ENCODE peak calls at places on chromosome 11, in nine cellular contexts. C, F, A, P, I, O, G, K and Z are unnamed samples.
A peak's percentile ranks its signal among the peaks of the same experiment; 100 is the strongest.

GRCh38 chr11:17439316-17439782 is 37.3 kb downstream of the ABCC8 start:
- DNase-seq in C (no peak), I (no peak), P (peak; percentile 76), K (peak; percentile 35), F (no peak), A (no peak), G (no peak), O (no peak), Z (no peak)

GRCh38 chr11:61923166-61924015 is 6.0 kb upstream of the RAB3IL1 start:
- DNase-seq in A (peak; percentile 90), P (peak; percentile 94), G (peak; percentile 83), F (peak; percentile 75), K (peak; percentile 86), O (peak; percentile 33), C (peak; percentile 76), I (no peak), Z (peak; percentile 57)

GRCh38 chr11:267491-267994 is 10.7 kb upstream of the NLRP6 start:
- DNase-seq in I (peak; percentile 77), F (peak; percentile 74), P (no peak), G (no peak), C (no peak), A (no peak), O (no peak), K (peak; percentile 36), Z (no peak)

GRCh38 chr11:28420099-28420498 is 311.9 kb downstream of the METTL15 start:
- DNase-seq in F (no peak), P (no peak), K (no peak), C (no peak), G (no peak), I (no peak), A (no peak), O (no peak), Z (no peak)

GRCh38 chr11:67409261-67409666 is 5.4 kb downstream of the TBC1D10C start:
- DNase-seq in G (no peak), C (no peak), O (no peak), K (no peak), I (peak; percentile 93), P (no peak), A (no peak), F (no peak), Z (no peak)

GRCh38 chr11:62622476-62622875 is 690 bp upstream of the B3GAT3 start:
- DNase-seq in A (no peak), C (no peak), P (no peak), F (no peak), K (no peak), O (no peak), G (no peak), I (no peak), Z (no peak)

GRCh38 chr11:15035283-15035682 is 38.1 kb upstream of the CALCB start:
- DNase-seq in G (no peak), A (no peak), I (no peak), O (no peak), F (no peak), K (no peak), P (no peak), C (no peak), Z (no peak)

GRCh38 chr11:132115454-132115853 is 745.0 kb downstream of the NTM start:
- DNase-seq in F (no peak), A (peak; percentile 23), P (no peak), O (peak; percentile 82), K (no peak), C (no peak), I (no peak), G (no peak), Z (no peak)

GRCh38 chr11:96207459-96208449 is 135.2 kb downstream of the MAML2 start:
- DNase-seq in O (no peak), A (peak; percentile 81), G (no peak), C (peak; percentile 82), I (peak; percentile 31), K (no peak), P (peak; percentile 64), F (no peak), Z (no peak)

GRCh38 chr11:74269161-74269809 is 42.2 kb downstream of the P4HA3 start:
- DNase-seq in C (no peak), G (no peak), P (peak; percentile 23), A (peak; percentile 93), I (no peak), O (peak; percentile 46), F (no peak), K (no peak), Z (no peak)

GRCh38 chr11:86101493-86101892 is 32.6 kb upstream of the PICALM start:
- DNase-seq in G (no peak), C (no peak), I (no peak), F (no peak), O (peak; percentile 80), A (no peak), K (no peak), P (no peak), Z (no peak)

GRCh38 chr11:77580712-77581337 is 8.9 kb upstream of the AQP11 start:
- DNase-seq in O (no peak), K (no peak), G (no peak), F (no peak), P (no peak), C (peak; percentile 24), A (peak; percentile 23), I (no peak), Z (no peak)

GRCh38 chr11:30125461-30125860 is 105.4 kb upstream of the FSHB start:
- DNase-seq in K (no peak), O (no peak), I (no peak), C (no peak), G (no peak), F (no peak), P (no peak), A (no peak), Z (no peak)

GRCh38 chr11:100515087-100515486 is 172.0 kb upstream of the ARHGAP42 start:
- DNase-seq in P (no peak), G (no peak), A (peak; percentile 38), I (no peak), K (no peak), O (peak; percentile 30), F (no peak), C (peak; percentile 31), Z (no peak)

GRCh38 chr11:76250520-76251222 is 44.4 kb upstream of the WNT11 start:
- DNase-seq in P (no peak), A (no peak), C (no peak), G (no peak), F (no peak), I (no peak), K (no peak), O (no peak), Z (no peak)

GRCh38 chr11:15651033-15651432 is 536.3 kb downstream of the INSC start:
- DNase-seq in G (no peak), C (no peak), A (no peak), P (no peak), I (no peak), K (no peak), O (no peak), F (no peak), Z (no peak)

GRCh38 chr11:79196950-79197349 is 243.9 kb downstream of the TENM4 start:
- DNase-seq in F (no peak), A (no peak), K (no peak), C (no peak), P (no peak), G (no peak), O (no peak), I (no peak), Z (no peak)

GRCh38 chr11:77171885-77172665 is 44.0 kb downstream of the MYO7A start:
- DNase-seq in A (no peak), O (no peak), F (peak; percentile 81), I (no peak), P (peak; percentile 54), G (no peak), C (no peak), K (no peak), Z (no peak)

GRCh38 chr11:67345247-67345948 is 7.9 kb downstream of the POLD4 start:
- DNase-seq in F (no peak), O (no peak), K (peak; percentile 20), A (no peak), C (no peak), P (no peak), G (no peak), I (no peak), Z (no peak)

GRCh38 chr11:66006134-66006890 is 4.0 kb downstream of the BANF1 start:
- DNase-seq in I (no peak), G (no peak), K (no peak), A (no peak), F (no peak), O (no peak), P (no peak), C (no peak), Z (no peak)

DNA sequence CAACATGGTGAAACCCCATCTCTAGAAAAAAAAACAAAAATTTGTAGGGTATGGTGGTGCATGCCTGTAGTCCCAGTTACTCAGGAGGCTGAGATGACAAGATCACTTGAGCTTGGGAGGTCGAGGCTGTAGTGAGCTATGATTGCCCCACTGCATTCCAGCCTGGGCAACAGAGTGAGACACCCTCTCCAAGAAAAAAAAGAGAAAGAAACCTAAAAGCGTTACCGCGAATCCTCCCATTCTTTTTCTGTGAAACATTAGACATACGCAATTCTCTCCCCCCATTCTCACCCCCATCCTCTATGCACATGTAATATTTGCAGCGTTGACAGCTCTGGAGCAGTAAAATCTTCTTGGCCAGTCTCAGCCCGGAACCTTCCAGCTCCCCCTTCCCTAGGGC is 2.1 kb downstream of the LRP4 start:
- DNase-seq in O (no peak), F (no peak), K (no peak), I (no peak), A (no peak), C (no peak), P (no peak), G (no peak), Z (no peak)
- H3K4me3 ChIP-seq in O (peak overlapping the region; percentile 67), F (no peak overlapping the region), K (no peak overlapping the region), I (no peak overlapping the region), A (peak overlapping the region; percentile 72), C (peak overlapping the region; percentile 77), P (peak overlapping the region; percentile 88), G (peak overlapping the region; percentile 80), Z (peak overlapping the region; percentile 79)

DNA sequence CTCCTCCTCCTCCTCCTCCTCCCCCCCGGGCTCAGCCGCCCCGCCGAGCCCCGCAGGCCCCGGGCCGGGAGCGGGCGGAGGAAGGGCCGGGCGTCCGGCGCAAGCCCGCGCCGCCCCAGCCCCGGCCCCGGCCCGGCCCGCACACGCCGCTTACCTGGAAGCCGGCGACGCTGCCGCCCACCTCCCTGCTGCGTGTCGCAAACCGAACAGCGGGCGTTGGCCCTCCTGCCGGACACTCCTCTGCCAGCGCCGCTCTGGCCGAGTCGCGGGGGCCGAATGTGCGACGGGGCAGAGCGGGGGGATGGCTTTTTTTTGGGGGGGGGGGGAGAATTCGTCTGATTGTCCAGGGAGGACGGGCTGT is 1.1 kb downstream of the IGF2 start:
- DNase-seq in P (peak; percentile 53), F (peak; percentile 47), A (no peak), G (no peak), I (no peak), K (no peak), C (no peak), O (no peak), Z (no peak)
- H3K4me3 ChIP-seq in P (peak overlapping the region; percentile 85), F (no peak overlapping the region), A (peak overlapping the region; percentile 67), G (peak overlapping the region; percentile 68), I (peak overlapping the region; percentile 22), K (no peak overlapping the region), C (no peak overlapping the region), O (no peak overlapping the region), Z (no peak overlapping the region)

GRCh38 chr11:43772733-43773132 is 92.2 kb downstream of the HSD17B12 start:
- DNase-seq in K (no peak), I (no peak), O (no peak), C (no peak), F (no peak), G (no peak), P (no peak), A (no peak), Z (no peak)
- H3K4me3 ChIP-seq in K (no peak overlapping the region), I (no peak overlapping the region), O (no peak overlapping the region), C (no peak overlapping the region), F (no peak overlapping the region), G (no peak overlapping the region), P (no peak overlapping the region), A (no peak overlapping the region), Z (no peak overlapping the region)

GRCh38 chr11:126712017-126712625 is 288.4 kb downstream of the KIRREL3 start:
- DNase-seq in P (peak; percentile 30), O (no peak), C (no peak), I (no peak), G (no peak), A (no peak), K (no peak), F (no peak), Z (no peak)
- H3K4me3 ChIP-seq in P (no peak overlapping the region), O (no peak overlapping the region), C (peak overlapping the region; percentile 55), I (no peak overlapping the region), G (no peak overlapping the region), A (no peak overlapping the region), K (no peak overlapping the region), F (no peak overlapping the region), Z (no peak overlapping the region)